ENCODE peak calls at places on chromosomes 1 and 21, in four cellular contexts. One of them, this sample, is unnamed.

GRCh38 chr1:151711044-151711800 is 5.4 kb downstream of the CELF3 start:
- DNase-seq in EH: no peak
- DNase-seq in NCI-H510A: no peak
- DNase-seq in adrenal gland: no peak
- DNase-seq in this sample: no peak

GRCh38 chr1:244444854-244445253 is 6.9 kb downstream of the ADSS2 start:
- DNase-seq in adrenal gland: no peak
- DNase-seq in EH: peak; percentile 26
- DNase-seq in NCI-H510A: no peak
- DNase-seq in this sample: peak; percentile 8

GRCh38 chr21:33036430-33037162 is 10.9 kb downstream of the OLIG2 start:
- DNase-seq in NCI-H510A: no peak
- DNase-seq in EH: peak; percentile 75
- DNase-seq in adrenal gland: no peak
- DNase-seq in this sample: no peak

GRCh38 chr1:230464618-230465017 is 38.5 kb upstream of the PGBD5 start:
- DNase-seq in NCI-H510A: no peak
- DNase-seq in adrenal gland: no peak
- DNase-seq in EH: no peak
- DNase-seq in this sample: peak; percentile 8

GRCh38 chr1:67626495-67627235 is 58.3 kb upstream of the GADD45A start:
- DNase-seq in adrenal gland: no peak
- DNase-seq in EH: peak; percentile 72
- DNase-seq in NCI-H510A: no peak
- DNase-seq in this sample: no peak

GRCh38 chr1:82517586-82517985 is 716.9 kb downstream of the ADGRL2 start:
- DNase-seq in EH: no peak
- DNase-seq in adrenal gland: peak; percentile 29
- DNase-seq in NCI-H510A: no peak
- DNase-seq in this sample: no peak

GRCh38 chr21:42734323-42734971 is 81.0 kb downstream of the PDE9A start:
- DNase-seq in NCI-H510A: no peak
- DNase-seq in adrenal gland: no peak
- DNase-seq in EH: no peak
- DNase-seq in this sample: no peak

GRCh38 chr1:117646007-117646913 is 40.4 kb downstream of the TENT5C start:
- DNase-seq in NCI-H510A: no peak
- DNase-seq in adrenal gland: no peak
- DNase-seq in EH: peak; percentile 68
- DNase-seq in this sample: no peak

GRCh38 chr1:197399691-197400521 is 131.9 kb downstream of the CRB1 start:
- DNase-seq in adrenal gland: no peak
- DNase-seq in NCI-H510A: no peak
- DNase-seq in EH: peak; percentile 65
- DNase-seq in this sample: no peak